ENCODE peak calls at places on chromosomes 7 and 10, in ten cellular contexts. X is iris pigment epithelial cell; S is left ventricle myocardium inferior; J is activated B cell treated with CpG ODN at 0.5 μM for 24 hours; A is Peyer's patch; Z is activated naive CD8-positive, alpha-beta T cell treated with anti-CD3 and anti-CD28 coated beads, Interleukin-2, amount 10 ng/mL, durations not matched to agents 7 days and 5 days; B is Kasumi-1; O is RWPE2; V is ascending aorta; W is epithelial cell of proximal tubule. K is an unnamed sample.

GRCh38 chr7:139774376-139774775 is 3.4 kb downstream of the HIPK2 start:
- DNase-seq in X (peak), S (no peak), J (no peak), A (no peak), Z (no peak), B (no peak), O (no peak), V (no peak), W (no peak), K (no peak)

GRCh38 chr7:106871793-106872571 is 6.9 kb downstream of the PIK3CG start:
- DNase-seq in X (peak), S (no peak), J (no peak), A (no peak), Z (no peak), B (no peak), O (no peak), V (no peak), W (no peak), K (no peak)

GRCh38 chr10:7932301-7933036 is 114.2 kb downstream of the TAF3 start:
- DNase-seq in X (no peak), S (no peak), J (no peak), A (no peak), Z (no peak), B (no peak), O (no peak), V (no peak), W (no peak), K (no peak)

GRCh38 chr10:95767884-95768556 is 12.1 kb downstream of the ENTPD1 start:
- DNase-seq in X (peak), S (peak), J (peak), A (no peak), Z (no peak), B (no peak), O (no peak), V (no peak), W (peak), K (no peak)

GRCh38 chr10:15124908-15125307 is 27.8 kb downstream of the RPP38 start:
- DNase-seq in X (no peak), S (no peak), J (no peak), A (no peak), Z (no peak), B (no peak), O (no peak), V (no peak), W (no peak), K (no peak)

GRCh38 chr10:89875557-89875956 is 174.2 kb downstream of the KIF20B start:
- DNase-seq in X (no peak), S (no peak), J (no peak), A (no peak), Z (no peak), B (no peak), O (no peak), V (no peak), W (no peak), K (no peak)

GRCh38 chr7:85497999-85498398 is 311.1 kb upstream of the SEMA3D start:
- DNase-seq in X (peak), S (no peak), J (no peak), A (no peak), Z (no peak), B (no peak), O (no peak), V (no peak), W (no peak), K (no peak)

GRCh38 chr7:7562736-7563135 is 3.9 kb upstream of the MIOS start:
- DNase-seq in X (peak), S (no peak), J (no peak), A (no peak), Z (no peak), B (no peak), O (no peak), V (no peak), W (no peak), K (no peak)

GRCh38 chr7:80837345-80837744 is 81.5 kb downstream of the SEMA3C start:
- DNase-seq in X (no peak), S (no peak), J (no peak), A (no peak), Z (no peak), B (no peak), O (no peak), V (no peak), W (no peak), K (no peak)

GRCh38 chr10:31799181-31799580 is 129.4 kb downstream of the ARHGAP12 start:
- DNase-seq in X (no peak), S (no peak), J (no peak), A (no peak), Z (no peak), B (no peak), O (no peak), V (no peak), W (no peak), K (no peak)

GRCh38 chr7:2097492-2097891 is 135.3 kb downstream of the MAD1L1 start:
- DNase-seq in X (no peak), S (no peak), J (no peak), A (no peak), Z (no peak), B (no peak), O (no peak), V (no peak), W (no peak), K (no peak)

GRCh38 chr7:41699532-41699931 is 3.4 kb downstream of the INHBA start:
- DNase-seq in X (peak), S (no peak), J (no peak), A (no peak), Z (no peak), B (no peak), O (no peak), V (no peak), W (no peak), K (no peak)

GRCh38 chr10:126131338-126131737 is 235.0 kb downstream of the FANK1 start:
- DNase-seq in X (no peak), S (no peak), J (no peak), A (no peak), Z (no peak), B (no peak), O (no peak), V (no peak), W (no peak), K (no peak)

GRCh38 chr7:124088590-124088989 is 55.7 kb upstream of the TMEM229A start:
- DNase-seq in X (peak), S (no peak), J (no peak), A (no peak), Z (no peak), B (no peak), O (no peak), V (no peak), W (no peak), K (no peak)

GRCh38 chr10:89567566-89568245 is 32.3 kb upstream of the SLC16A12 start:
- DNase-seq in X (peak), S (no peak), J (no peak), A (no peak), Z (no peak), B (no peak), O (no peak), V (no peak), W (no peak), K (no peak)

GRCh38 chr10:32929634-32930033 is 28.4 kb downstream of the ITGB1 start:
- DNase-seq in X (no peak), S (no peak), J (no peak), A (no peak), Z (no peak), B (no peak), O (no peak), V (no peak), W (no peak), K (no peak)

GRCh38 chr10:26112532-26112931 is 104.0 kb upstream of the GAD2 start:
- DNase-seq in X (no peak), S (no peak), J (no peak), A (no peak), Z (no peak), B (no peak), O (no peak), V (no peak), W (no peak), K (no peak)

GRCh38 chr10:69965919-69966662 is 86.6 kb upstream of the MACROH2A2 start:
- DNase-seq in X (peak), S (no peak), J (no peak), A (no peak), Z (no peak), B (no peak), O (no peak), V (no peak), W (no peak), K (no peak)

GRCh38 chr7:24601600-24601999 is 28.3 kb downstream of the PALS2 start:
- DNase-seq in X (peak), S (no peak), J (no peak), A (no peak), Z (no peak), B (no peak), O (no peak), V (no peak), W (no peak), K (no peak)

GRCh38 chr10:72204296-72204695 is 11.5 kb upstream of the ANAPC16 start:
- DNase-seq in X (no peak), S (no peak), J (no peak), A (no peak), Z (no peak), B (no peak), O (no peak), V (no peak), W (no peak), K (no peak)

GRCh38 chr10:110167149-110167548 is 40.3 kb upstream of the MXI1 start:
- DNase-seq in X (no peak), S (no peak), J (no peak), A (no peak), Z (no peak), B (no peak), O (no peak), V (no peak), W (no peak), K (no peak)

GRCh38 chr7:92848441-92848840 is 12.1 kb upstream of the CDK6 start:
- DNase-seq in X (no peak), S (no peak), J (no peak), A (no peak), Z (no peak), B (no peak), O (no peak), V (no peak), W (no peak), K (no peak)

GRCh38 chr7:77837966-77838365 is 39.4 kb downstream of the PHTF2 start:
- DNase-seq in X (no peak), S (no peak), J (no peak), A (no peak), Z (no peak), B (no peak), O (no peak), V (no peak), W (no peak), K (no peak)

GRCh38 chr10:102514487-102515311 is 10.9 kb downstream of the SUFU start:
- DNase-seq in X (no peak), S (no peak), J (no peak), A (no peak), Z (peak), B (no peak), O (peak), V (no peak), W (peak), K (no peak)

GRCh38 chr7:110347091-110347490 is 743.8 kb upstream of the LRRN3 start:
- DNase-seq in X (peak), S (no peak), J (no peak), A (no peak), Z (no peak), B (no peak), O (no peak), V (no peak), W (no peak), K (peak)

GRCh38 chr7:127239814-127240213 is 12.9 kb downstream of the GRM8 start:
- DNase-seq in X (no peak), S (no peak), J (no peak), A (no peak), Z (no peak), B (no peak), O (no peak), V (no peak), W (no peak), K (no peak)